ENCODE peak calls at places on chromosomes 3 and 15, in seven cellular contexts. H is T-helper 9 cell, E is kidney glomerular epithelial cell, U is NCI-H1092 treated with DMSO at 0.1 percent for 48 hours, M is AML-193, Z is GM12865, K is HCEC 1CT. W is an unnamed sample.

GRCh38 chr3:30984855-30985793 is 90.7 kb upstream of the GADL1 start:
- DNase-seq in H (no peak), E (peak), U (no peak), M (no peak), Z (peak), K (peak), W (peak)

GRCh38 chr3:178107804-178108203 is 428.4 kb upstream of the KCNMB2 start:
- DNase-seq in H (no peak), E (no peak), U (no peak), M (no peak), Z (no peak), K (no peak), W (no peak)

GRCh38 chr3:151866711-151867410 is 6.6 kb upstream of the SUCNR1 start:
- DNase-seq in H (no peak), E (no peak), U (no peak), M (no peak), Z (no peak), K (no peak), W (no peak)

GRCh38 chr3:127456471-127457093 is 134.0 kb downstream of the TPRA1 start:
- DNase-seq in H (no peak), E (peak), U (peak), M (no peak), Z (no peak), K (peak), W (no peak)

GRCh38 chr15:95170587-95171380 is 939.4 kb downstream of the MCTP2 start:
- DNase-seq in H (no peak), E (no peak), U (no peak), M (no peak), Z (no peak), K (no peak), W (no peak)

GRCh38 chr3:12759693-12760565 is 870 bp upstream of the TMEM40 start:
- DNase-seq in H (no peak), E (no peak), U (no peak), M (no peak), Z (no peak), K (no peak), W (no peak)

GRCh38 chr3:183578179-183578578 is 22.7 kb upstream of the KLHL6 start:
- DNase-seq in H (no peak), E (no peak), U (no peak), M (no peak), Z (no peak), K (no peak), W (no peak)

GRCh38 chr15:67762610-67763368 is 62.5 kb upstream of the SKOR1 start:
- DNase-seq in H (no peak), E (peak), U (no peak), M (no peak), Z (peak), K (no peak), W (no peak)

GRCh38 chr3:168341192-168341816 is 245.6 kb upstream of the GOLIM4 start:
- DNase-seq in H (no peak), E (no peak), U (no peak), M (no peak), Z (no peak), K (peak), W (no peak)

GRCh38 chr3:64593350-64593749 is 94.5 kb downstream of the ADAMTS9 start:
- DNase-seq in H (no peak), E (no peak), U (peak), M (no peak), Z (no peak), K (no peak), W (no peak)

GRCh38 chr3:148950806-148951205 is 40.5 kb upstream of the GYG1 start:
- DNase-seq in H (no peak), E (no peak), U (no peak), M (peak), Z (peak), K (peak), W (no peak)

GRCh38 chr3:11634974-11635612 is 8.6 kb downstream of the VGLL4 start:
- DNase-seq in H (no peak), E (no peak), U (no peak), M (no peak), Z (no peak), K (no peak), W (no peak)

GRCh38 chr3:197302696-197303341 is 4.4 kb upstream of the DLG1 start:
- DNase-seq in H (no peak), E (peak), U (no peak), M (no peak), Z (no peak), K (no peak), W (no peak)

GRCh38 chr3:178646205-178646604 is 110.0 kb downstream of the KCNMB2 start:
- DNase-seq in H (no peak), E (no peak), U (no peak), M (no peak), Z (no peak), K (no peak), W (no peak)

GRCh38 chr3:49277357-49277723 is 308 bp upstream of the C3orf62 start:
- DNase-seq in H (no peak), E (no peak), U (no peak), M (no peak), Z (no peak), K (no peak), W (no peak)

GRCh38 chr3:64141476-64141875 is 83.8 kb downstream of the PRICKLE2 start:
- DNase-seq in H (no peak), E (no peak), U (no peak), M (no peak), Z (no peak), K (no peak), W (peak)

GRCh38 chr3:166498439-166498838 is 661.2 kb upstream of the BCHE start:
- DNase-seq in H (no peak), E (no peak), U (no peak), M (no peak), Z (no peak), K (no peak), W (no peak)

GRCh38 chr3:58353722-58354553 is 21.2 kb downstream of the PXK start:
- DNase-seq in H (no peak), E (no peak), U (no peak), M (peak), Z (peak), K (peak), W (no peak)

GRCh38 chr3:138867996-138868395 is 33.3 kb upstream of the PIK3CB start:
- DNase-seq in H (no peak), E (peak), U (no peak), M (no peak), Z (no peak), K (no peak), W (peak)

GRCh38 chr3:184526158-184526483 is 35.5 kb upstream of the EPHB3 start:
- DNase-seq in H (no peak), E (no peak), U (no peak), M (no peak), Z (no peak), K (no peak), W (no peak)

GRCh38 chr3:159486580-159486979 is 502.1 kb upstream of the IL12A start:
- DNase-seq in H (no peak), E (no peak), U (no peak), M (no peak), Z (peak), K (no peak), W (peak)

GRCh38 chr15:74723754-74724334 is 1.5 kb downstream of the CYP1A1 start:
- DNase-seq in H (no peak), E (peak), U (peak), M (peak), Z (peak), K (peak), W (peak)

GRCh38 chr15:25056484-25057429 is 102.0 kb downstream of the SNRPN start:
- DNase-seq in H (no peak), E (no peak), U (no peak), M (no peak), Z (no peak), K (no peak), W (no peak)

GRCh38 chr3:197878427-197878826 is 71.6 kb upstream of the RPL35A start:
- DNase-seq in H (no peak), E (no peak), U (no peak), M (peak), Z (peak), K (no peak), W (no peak)

GRCh38 chr15:99961011-99961441 is 227.8 kb upstream of the LYSMD4 start:
- DNase-seq in H (no peak), E (no peak), U (no peak), M (no peak), Z (no peak), K (no peak), W (no peak)

GRCh38 chr3:197496746-197497125 is 59.0 kb downstream of the BDH1 start:
- DNase-seq in H (no peak), E (no peak), U (no peak), M (no peak), Z (no peak), K (no peak), W (no peak)

GRCh38 chr3:16589867-16590624 is 15.2 kb downstream of the DAZL start:
- DNase-seq in H (no peak), E (no peak), U (no peak), M (no peak), Z (peak), K (no peak), W (no peak)

GRCh38 chr3:170714151-170714550 is 128.3 kb upstream of the SLC7A14 start:
- DNase-seq in H (no peak), E (no peak), U (no peak), M (no peak), Z (no peak), K (peak), W (no peak)

GRCh38 chr3:37477713-37478487 is 303.5 kb upstream of the LRRFIP2 start:
- DNase-seq in H (no peak), E (no peak), U (no peak), M (no peak), Z (no peak), K (no peak), W (no peak)

GRCh38 chr3:196638922-196639516 is 475 bp upstream of the NRROS start:
- DNase-seq in H (no peak), E (no peak), U (peak), M (no peak), Z (no peak), K (no peak), W (no peak)

GRCh38 chr3:94429517-94429916 is 366.7 kb downstream of the NSUN3 start:
- DNase-seq in H (no peak), E (no peak), U (no peak), M (no peak), Z (no peak), K (peak), W (no peak)

GRCh38 chr3:52277972-52278509 is 408 bp downstream of the WDR82 start:
- DNase-seq in H (peak), E (no peak), U (peak), M (peak), Z (peak), K (peak), W (peak)

GRCh38 chr15:92449476-92449875 is 55.8 kb downstream of the ST8SIA2 start:
- DNase-seq in H (no peak), E (no peak), U (no peak), M (no peak), Z (no peak), K (no peak), W (no peak)

GRCh38 chr3:138440596-138440995 is 6.2 kb downstream of the ESYT3 start:
- DNase-seq in H (no peak), E (no peak), U (no peak), M (no peak), Z (no peak), K (peak), W (no peak)

W was measured in Caki2.